ENCODE peak calls at places on chromosomes 12 and 14, in seven cellular contexts. L is IMR-90, R is prostate gland, M is testis, W is gastrocnemius medialis, K is right lobe of liver, Y is HCT116. H is an unnamed sample.

GRCh38 chr14:54555651-54556050 is 11.3 kb upstream of the SAMD4A start:
- DNase-seq in L (no peak), R (no peak), M (no peak), W (no peak), K (no peak), Y (no peak), H (no peak)

GRCh38 chr12:14399871-14400270 is 34.4 kb downstream of the ATF7IP start:
- DNase-seq in L (peak), R (no peak), M (no peak), W (no peak), K (no peak), Y (no peak), H (no peak)

GRCh38 chr12:56154246-56154771 is 1.9 kb downstream of the MYL6B start:
- DNase-seq in L (no peak), R (no peak), M (no peak), W (no peak), K (no peak), Y (no peak), H (no peak)

GRCh38 chr12:101928556-101928955 is 51.2 kb downstream of the DRAM1 start:
- DNase-seq in L (no peak), R (no peak), M (no peak), W (no peak), K (no peak), Y (no peak), H (no peak)

GRCh38 chr12:86193931-86194330 is 62.3 kb downstream of the MGAT4C start:
- DNase-seq in L (peak), R (no peak), M (no peak), W (no peak), K (no peak), Y (no peak), H (no peak)

GRCh38 chr12:34289431-34290190 is 267.3 kb downstream of the ALG10 start:
- DNase-seq in L (no peak), R (no peak), M (no peak), W (no peak), K (peak), Y (no peak), H (no peak)

GRCh38 chr14:54489731-54490447 is 1.1 kb upstream of the GMFB start:
- DNase-seq in L (no peak), R (no peak), M (no peak), W (no peak), K (no peak), Y (no peak), H (no peak)

GRCh38 chr12:93376436-93377251 is 1.1 kb upstream of the NUDT4 start:
- DNase-seq in L (peak), R (no peak), M (no peak), W (peak), K (peak), Y (no peak), H (peak)

GRCh38 chr12:116456683-116457082 is 102.5 kb upstream of the MAP1LC3B2 start:
- DNase-seq in L (no peak), R (no peak), M (no peak), W (no peak), K (no peak), Y (no peak), H (no peak)

GRCh38 chr12:45546545-45546944 is 183.0 kb upstream of the ARID2 start:
- DNase-seq in L (no peak), R (no peak), M (no peak), W (no peak), K (no peak), Y (no peak), H (no peak)

GRCh38 chr14:24329736-24330135 is 5.1 kb downstream of the ADCY4 start:
- DNase-seq in L (no peak), R (no peak), M (peak), W (no peak), K (peak), Y (no peak), H (peak)

GRCh38 chr12:53268637-53269562 is 801 bp downstream of the ESPL1 start:
- DNase-seq in L (no peak), R (no peak), M (no peak), W (no peak), K (no peak), Y (no peak), H (no peak)

GRCh38 chr12:49777341-49777740 is 36.0 kb downstream of the TMBIM6 start:
- DNase-seq in L (no peak), R (no peak), M (no peak), W (no peak), K (no peak), Y (no peak), H (no peak)
- TF ChIP-seq POLR2A in L (no peak), R (no peak), M (no peak), W (no peak), K (no peak), Y (no peak), H (no peak)

GRCh38 chr12:32532415-32532814 is 133.1 kb downstream of the FGD4 start:
- DNase-seq in L (no peak), R (no peak), M (no peak), W (no peak), K (no peak), Y (no peak), H (no peak)

GRCh38 chr12:32534698-32535097 is 135.3 kb downstream of the FGD4 start:
- DNase-seq in L (no peak), R (no peak), M (no peak), W (no peak), K (no peak), Y (no peak), H (no peak)

GRCh38 chr12:32532951-32533350 is 133.6 kb downstream of the FGD4 start:
- DNase-seq in L (no peak), R (no peak), M (no peak), W (no peak), K (no peak), Y (no peak), H (no peak)

GRCh38 chr12:32535260-32535999 is 136.1 kb downstream of the FGD4 start:
- DNase-seq in L (peak), R (peak), M (peak), W (peak), K (peak), Y (no peak), H (peak)

GRCh38 chr12:32533971-32534590 is 134.7 kb downstream of the FGD4 start:
- DNase-seq in L (peak), R (peak), M (peak), W (peak), K (peak), Y (peak), H (peak)
- TF ChIP-seq POLR2A in L (peak), R (no peak), M (no peak), W (peak), K (peak), Y (no peak), H (peak)

DNA sequence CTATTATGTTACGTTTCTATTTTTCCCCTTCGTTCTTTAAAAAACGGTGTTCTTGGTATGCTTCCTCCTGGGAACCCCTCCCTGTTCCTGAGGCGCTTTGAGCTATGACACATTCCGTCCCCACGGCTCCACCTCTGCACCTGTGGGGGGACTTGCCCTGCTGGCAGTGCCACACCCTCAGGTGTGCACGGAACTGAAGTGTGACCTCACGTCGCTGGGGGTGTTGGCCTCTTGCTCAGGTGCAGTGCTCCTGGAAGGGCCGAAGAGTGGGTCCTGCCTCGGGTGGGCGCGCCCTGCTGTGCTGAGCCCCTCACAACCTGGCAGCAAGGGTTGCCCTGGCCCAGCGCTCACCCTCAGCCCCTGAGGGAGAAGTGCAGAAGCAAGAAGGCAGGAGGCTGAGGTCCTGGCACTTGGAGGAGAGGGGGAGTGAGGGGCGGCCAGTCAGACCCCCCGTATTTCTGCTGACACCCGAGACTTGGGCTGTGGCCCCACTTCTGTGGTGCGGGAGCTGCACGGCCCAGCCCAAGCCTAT is 4.9 kb downstream of the AMN start:
- DNase-seq in L (no peak), R (no peak), M (no peak), W (no peak), K (no peak), Y (peak), H (no peak)
- TF ChIP-seq POLR2A in L (no peak), R (peak), M (no peak), W (no peak), K (no peak), Y (no peak), H (no peak)

GRCh38 chr12:88782357-88782756 is 202.1 kb upstream of the KITLG start:
- DNase-seq in L (peak), R (no peak), M (no peak), W (no peak), K (no peak), Y (no peak), H (no peak)
- TF ChIP-seq POLR2A in L (no peak), R (no peak), M (no peak), W (no peak), K (no peak), Y (no peak), H (no peak)

GRCh38 chr12:131607658-131608447 is 103.0 kb upstream of the SFSWAP start:
- DNase-seq in L (no peak), R (no peak), M (no peak), W (no peak), K (no peak), Y (no peak), H (no peak)
- TF ChIP-seq POLR2A in L (no peak), R (no peak), M (no peak), W (no peak), K (no peak), Y (no peak), H (no peak)

H was measured in body of pancreas.